ENCODE peak calls at places on chromosome 14, in ten cellular contexts. One of them, this sample, is unnamed.

GRCh38 chr14:93003945-93004698 is 81.2 kb downstream of the CHGA start:
- DNase-seq in body of pancreas: no peak
- DNase-seq in lung: no peak
- DNase-seq in CD8-positive, alpha-beta memory T cell: no peak
- DNase-seq in fibroblast of lung: peak; percentile 8
- DNase-seq in transverse colon: no peak
- DNase-seq in pancreas: no peak
- DNase-seq in astrocyte: no peak
- DNase-seq in suprapubic skin: no peak
- DNase-seq in upper lobe of right lung: no peak
- DNase-seq in this sample: no peak

GRCh38 chr14:102230481-102231210 is 74.3 kb downstream of the MOK start:
- DNase-seq in lung: no peak
- DNase-seq in body of pancreas: no peak
- DNase-seq in CD8-positive, alpha-beta memory T cell: no peak
- DNase-seq in pancreas: no peak
- DNase-seq in astrocyte: no peak
- DNase-seq in suprapubic skin: no peak
- DNase-seq in upper lobe of right lung: no peak
- DNase-seq in fibroblast of lung: no peak
- DNase-seq in transverse colon: no peak
- DNase-seq in this sample: no peak

GRCh38 chr14:96445844-96446710 is 54.1 kb downstream of the AK7 start:
- DNase-seq in pancreas: peak; percentile 63
- DNase-seq in fibroblast of lung: no peak
- DNase-seq in suprapubic skin: no peak
- DNase-seq in transverse colon: no peak
- DNase-seq in lung: no peak
- DNase-seq in upper lobe of right lung: no peak
- DNase-seq in astrocyte: no peak
- DNase-seq in body of pancreas: peak; percentile 87
- DNase-seq in CD8-positive, alpha-beta memory T cell: no peak
- DNase-seq in this sample: no peak

GRCh38 chr14:31380106-31380505 is 40.2 kb downstream of the HEATR5A start:
- DNase-seq in transverse colon: no peak
- DNase-seq in suprapubic skin: no peak
- DNase-seq in CD8-positive, alpha-beta memory T cell: no peak
- DNase-seq in fibroblast of lung: no peak
- DNase-seq in upper lobe of right lung: no peak
- DNase-seq in body of pancreas: no peak
- DNase-seq in astrocyte: peak; percentile 61
- DNase-seq in lung: no peak
- DNase-seq in pancreas: no peak
- DNase-seq in this sample: no peak

GRCh38 chr14:94424371-94424770 is 28.2 kb downstream of the SERPINA11 start:
- DNase-seq in upper lobe of right lung: no peak
- DNase-seq in body of pancreas: no peak
- DNase-seq in transverse colon: no peak
- DNase-seq in CD8-positive, alpha-beta memory T cell: no peak
- DNase-seq in suprapubic skin: no peak
- DNase-seq in fibroblast of lung: no peak
- DNase-seq in pancreas: no peak
- DNase-seq in lung: no peak
- DNase-seq in astrocyte: no peak
- DNase-seq in this sample: no peak

GRCh38 chr14:33530358-33530757 is 420.5 kb downstream of the EGLN3 start:
- DNase-seq in astrocyte: no peak
- DNase-seq in body of pancreas: no peak
- DNase-seq in suprapubic skin: no peak
- DNase-seq in lung: no peak
- DNase-seq in upper lobe of right lung: no peak
- DNase-seq in transverse colon: no peak
- DNase-seq in pancreas: no peak
- DNase-seq in CD8-positive, alpha-beta memory T cell: no peak
- DNase-seq in fibroblast of lung: no peak
- DNase-seq in this sample: no peak

GRCh38 chr14:92421756-92422155 is 91.8 kb upstream of the RIN3 start:
- DNase-seq in lung: no peak
- DNase-seq in upper lobe of right lung: no peak
- DNase-seq in astrocyte: peak; percentile 73
- DNase-seq in CD8-positive, alpha-beta memory T cell: no peak
- DNase-seq in body of pancreas: no peak
- DNase-seq in pancreas: no peak
- DNase-seq in suprapubic skin: no peak
- DNase-seq in fibroblast of lung: peak; percentile 40
- DNase-seq in transverse colon: no peak
- DNase-seq in this sample: no peak

GRCh38 chr14:96037891-96038557 is 1.1 kb upstream of the C14orf132 start:
- DNase-seq in upper lobe of right lung: peak; percentile 88
- DNase-seq in body of pancreas: peak; percentile 22
- DNase-seq in fibroblast of lung: peak; percentile 70
- DNase-seq in CD8-positive, alpha-beta memory T cell: no peak
- DNase-seq in transverse colon: peak; percentile 49
- DNase-seq in suprapubic skin: no peak
- DNase-seq in pancreas: no peak
- DNase-seq in astrocyte: no peak
- DNase-seq in lung: peak; percentile 83
- DNase-seq in this sample: no peak

GRCh38 chr14:20608383-20609095 is 17.4 kb upstream of the RNASE12 start:
- DNase-seq in body of pancreas: no peak
- DNase-seq in lung: no peak
- DNase-seq in astrocyte: no peak
- DNase-seq in upper lobe of right lung: no peak
- DNase-seq in suprapubic skin: no peak
- DNase-seq in pancreas: no peak
- DNase-seq in transverse colon: no peak
- DNase-seq in fibroblast of lung: no peak
- DNase-seq in CD8-positive, alpha-beta memory T cell: no peak
- DNase-seq in this sample: no peak

GRCh38 chr14:82070040-82070439 is 536.4 kb upstream of the SEL1L start:
- DNase-seq in astrocyte: no peak
- DNase-seq in pancreas: no peak
- DNase-seq in upper lobe of right lung: no peak
- DNase-seq in transverse colon: no peak
- DNase-seq in suprapubic skin: no peak
- DNase-seq in CD8-positive, alpha-beta memory T cell: no peak
- DNase-seq in lung: no peak
- DNase-seq in body of pancreas: no peak
- DNase-seq in fibroblast of lung: no peak
- DNase-seq in this sample: no peak

GRCh38 chr14:76741074-76741473 is 20.2 kb upstream of the VASH1 start:
- DNase-seq in astrocyte: no peak
- DNase-seq in upper lobe of right lung: no peak
- DNase-seq in fibroblast of lung: no peak
- DNase-seq in CD8-positive, alpha-beta memory T cell: no peak
- DNase-seq in suprapubic skin: no peak
- DNase-seq in pancreas: no peak
- DNase-seq in lung: no peak
- DNase-seq in transverse colon: no peak
- DNase-seq in body of pancreas: no peak
- DNase-seq in this sample: no peak

GRCh38 chr14:74945261-74945851 is 10.0 kb downstream of the PGF start:
- DNase-seq in pancreas: no peak
- DNase-seq in transverse colon: peak; percentile 47
- DNase-seq in fibroblast of lung: peak; percentile 14
- DNase-seq in lung: no peak
- DNase-seq in body of pancreas: peak; percentile 62
- DNase-seq in astrocyte: no peak
- DNase-seq in suprapubic skin: no peak
- DNase-seq in upper lobe of right lung: no peak
- DNase-seq in CD8-positive, alpha-beta memory T cell: peak; percentile 22
- DNase-seq in this sample: no peak

GRCh38 chr14:71574976-71575375 is 357.3 kb upstream of the RGS6 start:
- DNase-seq in lung: no peak
- DNase-seq in transverse colon: no peak
- DNase-seq in astrocyte: peak; percentile 92
- DNase-seq in suprapubic skin: no peak
- DNase-seq in body of pancreas: no peak
- DNase-seq in upper lobe of right lung: no peak
- DNase-seq in CD8-positive, alpha-beta memory T cell: no peak
- DNase-seq in pancreas: no peak
- DNase-seq in fibroblast of lung: peak; percentile 91
- DNase-seq in this sample: no peak

GRCh38 chr14:105919458-105920150 is 393.2 kb downstream of the TMEM121 start:
- DNase-seq in upper lobe of right lung: peak; percentile 52
- DNase-seq in suprapubic skin: no peak
- DNase-seq in fibroblast of lung: no peak
- DNase-seq in pancreas: peak; percentile 43
- DNase-seq in astrocyte: no peak
- DNase-seq in lung: no peak
- DNase-seq in CD8-positive, alpha-beta memory T cell: no peak
- DNase-seq in body of pancreas: no peak
- DNase-seq in transverse colon: no peak
- DNase-seq in this sample: no peak

DNA sequence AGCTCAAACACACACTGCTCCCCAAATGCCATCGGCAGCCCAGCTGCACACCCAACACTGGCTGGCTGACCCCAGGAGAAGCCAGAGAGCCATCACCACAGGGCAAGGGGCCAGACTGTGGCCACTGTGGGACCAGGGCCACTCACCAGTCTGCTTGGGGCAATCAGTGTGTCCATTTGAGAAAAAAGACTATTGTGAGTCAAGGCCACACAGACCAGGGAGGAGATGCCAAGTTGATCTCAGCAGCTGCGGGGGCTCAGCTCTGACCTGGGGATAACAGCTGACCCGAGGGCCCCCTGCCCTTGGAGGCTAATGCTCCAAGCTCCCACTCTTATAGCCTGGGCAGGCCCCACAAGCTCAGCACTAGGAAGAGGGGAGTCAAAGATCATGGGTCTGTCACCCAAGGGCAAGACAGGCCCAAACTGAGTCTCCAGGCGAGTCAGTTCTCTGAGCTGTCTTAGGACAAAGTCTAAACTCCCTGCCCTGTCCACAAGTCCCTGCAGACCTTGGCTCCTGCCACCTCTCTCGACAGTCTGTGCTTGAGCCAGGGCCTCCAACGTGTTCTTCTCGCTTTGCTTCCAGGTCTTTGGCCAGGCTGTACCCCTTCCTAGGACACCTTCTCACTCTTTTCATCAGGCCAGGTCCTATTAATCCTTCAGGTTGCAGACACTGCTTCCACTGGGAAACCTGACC is 30.1 kb upstream of the PNMA1 start:
- DNase-seq in body of pancreas: no peak
- DNase-seq in pancreas: no peak
- DNase-seq in CD8-positive, alpha-beta memory T cell: no peak
- DNase-seq in fibroblast of lung: no peak
- DNase-seq in upper lobe of right lung: no peak
- DNase-seq in transverse colon: peak; percentile 44
- DNase-seq in suprapubic skin: no peak
- DNase-seq in astrocyte: no peak
- DNase-seq in lung: no peak
- DNase-seq in this sample: no peak
- H3K27ac ChIP-seq in body of pancreas: peak overlapping the region; percentile 46
- H3K27ac ChIP-seq in pancreas: peak overlapping the region; percentile 14
- H3K27ac ChIP-seq in CD8-positive, alpha-beta memory T cell: peak overlapping the region; percentile 38
- H3K27ac ChIP-seq in fibroblast of lung: peak overlapping the region; percentile 17
- H3K27ac ChIP-seq in upper lobe of right lung: peak overlapping the region; percentile 89
- H3K27ac ChIP-seq in transverse colon: peak overlapping the region; percentile 99
- H3K27ac ChIP-seq in suprapubic skin: peak overlapping the region; percentile 85
- H3K27ac ChIP-seq in astrocyte: no peak overlapping the region
- H3K27ac ChIP-seq in lung: peak overlapping the region; percentile 51
- H3K27ac ChIP-seq in this sample: peak overlapping the region; percentile 99

DNA sequence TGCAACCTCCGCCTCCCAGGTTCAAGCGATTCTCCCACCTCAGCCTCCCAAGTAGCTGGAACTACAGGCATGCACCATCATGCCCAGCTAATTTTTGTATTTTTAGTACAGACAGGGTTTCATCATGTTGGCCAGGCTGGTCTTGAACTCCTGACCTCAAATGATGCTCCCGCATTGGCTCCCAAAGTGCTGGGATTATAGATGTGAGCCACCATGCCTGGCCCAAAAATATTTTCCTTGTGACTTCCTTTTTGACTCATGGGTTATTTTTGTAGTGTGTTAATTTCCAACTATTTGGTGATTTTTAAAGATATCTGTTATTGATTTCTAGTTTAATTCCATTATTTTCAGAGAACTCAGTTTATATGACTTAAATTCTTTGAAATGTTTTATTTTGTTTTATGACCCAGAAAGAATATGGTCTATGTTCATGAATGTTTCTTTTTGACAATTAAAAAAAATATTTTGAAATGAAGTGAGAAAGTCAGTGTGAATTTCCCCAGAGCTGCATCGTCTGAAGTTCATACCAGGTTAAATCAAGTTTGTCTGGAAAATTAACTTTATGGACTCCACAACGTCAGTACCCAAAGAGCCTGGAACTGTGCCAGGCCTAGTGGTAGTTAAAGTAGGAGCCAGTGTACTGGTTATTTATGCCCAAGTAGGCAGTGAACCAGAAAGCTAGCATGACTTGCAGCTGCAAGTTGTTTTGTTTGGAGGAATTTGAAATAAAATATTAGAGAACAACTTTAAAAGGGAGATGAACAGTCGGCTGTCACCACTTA is 2.8 kb upstream of the CDKL1 start:
- DNase-seq in CD8-positive, alpha-beta memory T cell: no peak
- DNase-seq in transverse colon: peak; percentile 80
- DNase-seq in body of pancreas: peak; percentile 36
- DNase-seq in pancreas: no peak
- DNase-seq in lung: no peak
- DNase-seq in upper lobe of right lung: no peak
- DNase-seq in suprapubic skin: no peak
- DNase-seq in astrocyte: peak; percentile 11
- DNase-seq in fibroblast of lung: peak; percentile 63
- DNase-seq in this sample: peak; percentile 40
- H3K27ac ChIP-seq in CD8-positive, alpha-beta memory T cell: no peak overlapping the region
- H3K27ac ChIP-seq in transverse colon: peak overlapping the region; percentile 42
- H3K27ac ChIP-seq in body of pancreas: no peak overlapping the region
- H3K27ac ChIP-seq in pancreas: no peak overlapping the region
- H3K27ac ChIP-seq in lung: no peak overlapping the region
- H3K27ac ChIP-seq in upper lobe of right lung: no peak overlapping the region
- H3K27ac ChIP-seq in suprapubic skin: no peak overlapping the region
- H3K27ac ChIP-seq in astrocyte: no peak overlapping the region
- H3K27ac ChIP-seq in fibroblast of lung: no peak overlapping the region
- H3K27ac ChIP-seq in this sample: no peak overlapping the region

DNA sequence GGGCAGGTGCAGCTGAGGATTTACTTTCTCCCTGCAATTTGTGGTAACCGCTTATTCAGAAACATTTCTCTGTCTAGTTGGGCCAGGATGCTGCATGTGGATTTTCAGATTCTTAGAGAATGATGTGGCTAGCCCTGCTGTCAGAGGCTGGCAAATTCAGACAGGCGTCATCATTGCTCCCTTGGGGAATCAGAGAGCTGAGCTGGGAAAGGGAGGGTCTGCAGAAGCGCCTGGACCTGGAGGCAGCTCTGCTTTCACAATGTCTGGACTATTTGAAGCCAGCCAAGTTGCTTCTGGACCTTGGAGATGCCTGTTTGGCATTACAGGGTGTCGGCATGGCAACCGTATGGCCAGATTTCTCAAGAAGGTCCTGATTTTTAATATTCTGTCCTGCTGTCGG is 3.4 kb downstream of the GALNT16 start:
- DNase-seq in lung: no peak
- DNase-seq in pancreas: no peak
- DNase-seq in suprapubic skin: peak; percentile 83
- DNase-seq in CD8-positive, alpha-beta memory T cell: no peak
- DNase-seq in astrocyte: peak; percentile 89
- DNase-seq in body of pancreas: peak; percentile 20
- DNase-seq in upper lobe of right lung: no peak
- DNase-seq in transverse colon: peak; percentile 18
- DNase-seq in fibroblast of lung: peak; percentile 92
- DNase-seq in this sample: peak; percentile 72
- H3K27ac ChIP-seq in lung: no peak overlapping the region
- H3K27ac ChIP-seq in pancreas: no peak overlapping the region
- H3K27ac ChIP-seq in suprapubic skin: peak overlapping the region; percentile 51
- H3K27ac ChIP-seq in CD8-positive, alpha-beta memory T cell: no peak overlapping the region
- H3K27ac ChIP-seq in astrocyte: peak overlapping the region; percentile 16
- H3K27ac ChIP-seq in body of pancreas: no peak overlapping the region
- H3K27ac ChIP-seq in upper lobe of right lung: no peak overlapping the region
- H3K27ac ChIP-seq in transverse colon: no peak overlapping the region
- H3K27ac ChIP-seq in fibroblast of lung: peak overlapping the region; percentile 57
- H3K27ac ChIP-seq in this sample: no peak overlapping the region

GRCh38 chr14:42804146-42804545 is 1197.5 kb downstream of the LRFN5 start:
- DNase-seq in upper lobe of right lung: no peak
- DNase-seq in pancreas: no peak
- DNase-seq in body of pancreas: no peak
- DNase-seq in suprapubic skin: no peak
- DNase-seq in astrocyte: no peak
- DNase-seq in lung: no peak
- DNase-seq in fibroblast of lung: no peak
- DNase-seq in transverse colon: no peak
- DNase-seq in CD8-positive, alpha-beta memory T cell: no peak
- DNase-seq in this sample: no peak
- H3K27ac ChIP-seq in upper lobe of right lung: no peak overlapping the region
- H3K27ac ChIP-seq in pancreas: no peak overlapping the region
- H3K27ac ChIP-seq in body of pancreas: no peak overlapping the region
- H3K27ac ChIP-seq in suprapubic skin: no peak overlapping the region
- H3K27ac ChIP-seq in astrocyte: no peak overlapping the region
- H3K27ac ChIP-seq in lung: no peak overlapping the region
- H3K27ac ChIP-seq in fibroblast of lung: no peak overlapping the region
- H3K27ac ChIP-seq in transverse colon: no peak overlapping the region
- H3K27ac ChIP-seq in CD8-positive, alpha-beta memory T cell: no peak overlapping the region
- H3K27ac ChIP-seq in this sample: no peak overlapping the region

This sample was measured in tibial nerve.